ENCODE peak calls at places on chromosomes 3 and 15, in seven cellular contexts. X is body of pancreas, D is A549, M is erythroblast, H is lower leg skin, Y is endothelial cell of umbilical vein, I is breast epithelium. U is an unnamed sample.

GRCh38 chr3:194573680-194574437 is 59.4 kb downstream of the TMEM44 start:
- DNase-seq in X (peak), M (peak), H (no peak), I (no peak), Y (peak), D (peak), U (no peak)

GRCh38 chr3:94936023-94936580 is 873.2 kb downstream of the NSUN3 start:
- DNase-seq in H (no peak), D (no peak), M (no peak), X (no peak), I (no peak), Y (no peak), U (no peak)

GRCh38 chr15:48385031-48385430 is 53.8 kb downstream of the DUT start:
- DNase-seq in X (no peak), I (no peak), Y (no peak), H (no peak), D (no peak), M (no peak), U (no peak)

GRCh38 chr3:193165431-193166120 is 75.4 kb upstream of the PLAAT1 start:
- DNase-seq in I (no peak), Y (no peak), X (no peak), M (no peak), D (no peak), H (no peak), U (no peak)

GRCh38 chr3:56930706-56931105 is 129.0 kb upstream of the ARHGEF3 start:
- DNase-seq in M (no peak), Y (peak), I (no peak), D (no peak), H (no peak), X (no peak), U (no peak)

GRCh38 chr3:128549283-128550112 is 56.5 kb upstream of the GATA2 start:
- DNase-seq in D (no peak), X (no peak), M (peak), H (no peak), Y (peak), I (peak), U (no peak)

GRCh38 chr3:177673105-177673804 is 476.0 kb upstream of the TBL1XR1 start:
- DNase-seq in H (no peak), Y (peak), M (peak), I (no peak), X (no peak), D (peak), U (no peak)

GRCh38 chr3:183253961-183254815 is 1.1 kb downstream of the B3GNT5 start:
- DNase-seq in I (no peak), M (peak), Y (peak), H (no peak), D (peak), X (peak), U (no peak)

GRCh38 chr15:81480645-81481053 is 106.6 kb upstream of the TMC3 start:
- DNase-seq in M (peak), D (peak), I (no peak), X (no peak), H (peak), Y (peak), U (no peak)

GRCh38 chr15:42800731-42801474 is 64.0 kb upstream of the CDAN1 start:
- DNase-seq in I (no peak), D (peak), M (peak), H (no peak), Y (no peak), X (peak), U (no peak)

GRCh38 chr3:16513141-16514020 is at the start of gene RFTN1:
- DNase-seq in Y (peak), D (no peak), I (no peak), M (peak), H (peak), X (peak), U (no peak)

GRCh38 chr3:88589131-88589530 is 439.4 kb downstream of the C3orf38 start:
- DNase-seq in D (no peak), H (no peak), Y (no peak), M (no peak), X (no peak), I (no peak), U (no peak)

GRCh38 chr15:101201411-101202174 is 50.3 kb downstream of the CHSY1 start:
- DNase-seq in D (peak), Y (peak), X (peak), H (peak), M (no peak), I (peak), U (peak)

GRCh38 chr3:46024131-46024530 is 3.2 kb downstream of the XCR1 start:
- DNase-seq in H (no peak), Y (no peak), X (no peak), M (no peak), I (no peak), D (no peak), U (no peak)

GRCh38 chr3:180048108-180048507 is 11.4 kb upstream of the PEX5L start:
- DNase-seq in I (no peak), M (no peak), H (no peak), Y (no peak), X (no peak), D (no peak), U (no peak)

GRCh38 chr3:31532587-31533168 is at the start of gene STT3B:
- DNase-seq in I (no peak), H (no peak), M (peak), D (peak), Y (no peak), X (peak), U (no peak)

GRCh38 chr3:61903931-61904657 is 342.7 kb downstream of the PTPRG start:
- DNase-seq in I (no peak), M (no peak), X (peak), Y (peak), H (peak), D (no peak), U (no peak)

GRCh38 chr15:51334011-51334426 is 4.4 kb downstream of the CYP19A1 start:
- DNase-seq in X (no peak), I (no peak), H (no peak), Y (peak), M (no peak), D (no peak), U (no peak)

GRCh38 chr3:74067296-74067695 is 442.6 kb upstream of the PDZRN3 start:
- DNase-seq in X (peak), I (no peak), D (no peak), H (no peak), M (no peak), Y (no peak), U (no peak)

GRCh38 chr3:138219255-138219654 is 32.2 kb downstream of the ARMC8 start:
- DNase-seq in H (no peak), D (no peak), Y (peak), M (no peak), I (no peak), X (no peak), U (no peak)

GRCh38 chr3:197487911-197488391 is 67.8 kb downstream of the BDH1 start:
- DNase-seq in X (peak), M (no peak), Y (peak), D (peak), H (no peak), I (peak), U (no peak)

GRCh38 chr3:145952541-145952940 is 208.4 kb downstream of the PLOD2 start:
- DNase-seq in M (no peak), Y (peak), X (no peak), H (no peak), I (no peak), D (no peak), U (no peak)

GRCh38 chr3:184354121-184354728 is 7.2 kb downstream of the CLCN2 start:
- DNase-seq in H (no peak), X (peak), I (no peak), Y (peak), D (peak), M (peak), U (no peak)

GRCh38 chr3:73094127-73094526 is 32.7 kb downstream of the EBLN2 start:
- DNase-seq in I (no peak), M (no peak), Y (peak), H (no peak), X (no peak), D (peak), U (no peak)

GRCh38 chr3:180594631-180595348 is 7.2 kb upstream of the TTC14 start:
- DNase-seq in H (no peak), X (no peak), I (no peak), Y (peak), M (peak), D (peak), U (no peak)

GRCh38 chr15:31435891-31436628 is 109.4 kb downstream of the KLF13 start:
- DNase-seq in M (peak), H (peak), D (no peak), I (no peak), X (no peak), Y (no peak), U (peak)

GRCh38 chr3:59750391-59750790 is 700.6 kb upstream of the CFAP20DC start:
- DNase-seq in H (no peak), Y (no peak), M (no peak), I (no peak), D (no peak), X (no peak), U (no peak)

GRCh38 chr3:56862352-56863062 is 60.8 kb upstream of the ARHGEF3 start:
- DNase-seq in X (no peak), H (no peak), M (no peak), I (no peak), D (no peak), Y (peak), U (no peak)

GRCh38 chr3:178982138-178982537 is 89.5 kb downstream of the ZMAT3 start:
- DNase-seq in X (no peak), H (no peak), I (no peak), Y (no peak), M (peak), D (no peak), U (no peak)

GRCh38 chr3:166372571-166373106 is 535.4 kb upstream of the BCHE start:
- DNase-seq in I (no peak), H (no peak), D (no peak), Y (no peak), X (no peak), M (no peak), U (no peak)

GRCh38 chr3:53043738-53044137 is 2.1 kb downstream of the SFMBT1 start:
- DNase-seq in D (no peak), Y (no peak), H (no peak), X (no peak), M (no peak), I (no peak), U (no peak)

GRCh38 chr3:53045784-53046170 is at the start of gene SFMBT1:
- DNase-seq in I (no peak), X (peak), H (peak), M (peak), Y (peak), D (peak), U (no peak)

GRCh38 chr3:53045107-53045783 is 628 bp downstream of the SFMBT1 start:
- DNase-seq in X (peak), I (no peak), H (no peak), D (peak), M (peak), Y (no peak), U (no peak)

GRCh38 chr3:53044371-53045106 is 1.3 kb downstream of the SFMBT1 start:
- DNase-seq in Y (peak), I (no peak), X (no peak), M (peak), D (peak), H (no peak), U (no peak)

GRCh38 chr3:53046171-53047170 is 598 bp upstream of the SFMBT1 start:
- DNase-seq in H (peak), X (peak), I (peak), D (peak), M (peak), Y (peak), U (no peak)
- TF ChIP-seq POLR2A in H (no peak), X (no peak), I (no peak), D (no peak), M (peak), Y (no peak), U (no peak)

DNA sequence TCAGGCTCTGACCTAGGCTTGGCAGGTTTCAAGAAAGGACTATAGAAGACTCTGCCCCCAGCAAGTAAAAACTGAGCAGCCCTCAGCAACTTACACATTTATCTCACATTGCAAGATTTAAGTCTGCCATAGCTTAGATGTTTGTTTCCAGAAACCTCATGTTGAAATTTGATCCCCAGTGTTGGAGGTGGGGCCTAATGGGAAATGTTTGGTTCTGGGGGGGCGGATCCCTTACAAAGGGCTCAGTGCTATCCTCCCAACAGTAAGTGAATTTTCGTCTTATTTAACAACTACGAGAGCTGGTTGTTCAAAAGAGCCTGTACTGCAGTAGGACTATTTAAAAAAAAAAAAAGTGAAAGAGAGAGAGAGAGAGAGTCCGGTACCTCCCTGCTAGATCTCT is 125.2 kb upstream of the PROK2 start:
- DNase-seq in I (no peak), X (no peak), Y (no peak), D (no peak), M (no peak), H (no peak), U (no peak)
- TF ChIP-seq POLR2A in I (no peak), X (no peak), Y (no peak), D (no peak), M (no peak), H (no peak), U (no peak)

GRCh38 chr3:52280046-52280445 is 1.6 kb upstream of the WDR82 start:
- DNase-seq in M (peak), I (no peak), D (no peak), H (no peak), X (no peak), Y (peak), U (no peak)

GRCh38 chr3:52278510-52279069 is at the start of gene WDR82:
- DNase-seq in I (peak), X (peak), M (peak), Y (peak), D (peak), H (peak), U (no peak)

GRCh38 chr3:52277972-52278509 is 408 bp downstream of the WDR82 start:
- DNase-seq in H (peak), I (no peak), M (peak), X (no peak), D (peak), Y (peak), U (no peak)

GRCh38 chr3:52272831-52273230 is 5.6 kb downstream of the WDR82 start:
- DNase-seq in H (no peak), Y (no peak), X (no peak), I (no peak), D (no peak), M (no peak), U (no peak)

DNA sequence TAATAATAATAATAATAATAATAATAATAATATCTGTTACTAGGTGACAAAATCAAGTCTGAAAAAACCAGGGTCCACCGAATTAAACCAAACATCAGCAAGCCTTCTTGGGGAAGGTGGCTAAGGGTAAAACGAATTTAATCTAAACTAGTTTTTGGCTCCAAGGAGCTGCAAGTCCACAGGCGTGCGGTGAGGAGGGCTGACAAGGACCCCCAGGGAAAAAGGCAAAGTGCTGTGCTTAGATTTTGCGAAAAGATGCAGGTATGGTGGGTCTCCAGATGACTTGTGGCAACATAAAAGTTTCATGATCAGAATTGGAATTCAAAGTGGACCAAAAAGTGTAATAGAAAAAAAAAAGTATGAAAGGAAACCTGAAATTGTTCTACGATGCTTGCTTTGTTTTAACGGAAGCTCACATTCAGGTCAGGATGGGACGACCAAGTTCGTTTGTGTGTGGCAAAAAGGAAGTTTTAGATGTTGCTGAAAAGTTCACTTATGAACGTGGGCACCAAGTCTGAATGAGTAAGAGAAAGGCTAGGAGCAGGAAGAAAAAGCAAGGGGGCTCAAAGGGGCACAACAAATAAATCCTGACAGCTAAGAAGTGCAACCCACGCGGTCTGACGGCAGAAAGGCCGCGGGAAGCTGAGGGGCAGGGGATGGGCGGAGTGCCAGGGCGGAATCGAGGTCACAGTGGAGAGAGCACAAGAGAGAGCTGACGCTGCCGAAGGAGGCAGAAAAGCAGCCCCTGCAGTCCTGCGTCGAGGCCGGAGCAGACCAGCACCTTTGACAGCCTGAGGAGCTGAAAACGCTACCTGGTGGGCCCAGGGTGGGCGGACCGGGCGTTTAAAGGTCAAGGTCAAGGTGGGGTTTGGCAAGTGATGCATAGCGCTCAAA is 1.1 kb downstream of the WDR82 start:
- DNase-seq in D (peak), M (peak), X (peak), I (peak), Y (peak), H (peak), U (no peak)
- TF ChIP-seq POLR2A in D (peak), M (peak), X (peak), I (no peak), Y (peak), H (no peak), U (no peak)

GRCh38 chr3:3177861-3178497 is 1.5 kb downstream of the CRBN start:
- DNase-seq in D (no peak), M (peak), X (no peak), I (no peak), Y (peak), H (no peak), U (no peak)

GRCh38 chr3:3184876-3185275 is 5.4 kb upstream of the CRBN start:
- DNase-seq in H (no peak), I (no peak), D (no peak), X (no peak), M (no peak), Y (no peak), U (no peak)

GRCh38 chr3:3180421-3180820 is 930 bp upstream of the CRBN start:
- DNase-seq in I (no peak), Y (no peak), X (no peak), H (no peak), D (no peak), M (no peak), U (no peak)

GRCh38 chr3:3178498-3179328 is 778 bp downstream of the CRBN start:
- DNase-seq in X (no peak), Y (no peak), I (no peak), M (peak), D (no peak), H (no peak), U (no peak)

DNA sequence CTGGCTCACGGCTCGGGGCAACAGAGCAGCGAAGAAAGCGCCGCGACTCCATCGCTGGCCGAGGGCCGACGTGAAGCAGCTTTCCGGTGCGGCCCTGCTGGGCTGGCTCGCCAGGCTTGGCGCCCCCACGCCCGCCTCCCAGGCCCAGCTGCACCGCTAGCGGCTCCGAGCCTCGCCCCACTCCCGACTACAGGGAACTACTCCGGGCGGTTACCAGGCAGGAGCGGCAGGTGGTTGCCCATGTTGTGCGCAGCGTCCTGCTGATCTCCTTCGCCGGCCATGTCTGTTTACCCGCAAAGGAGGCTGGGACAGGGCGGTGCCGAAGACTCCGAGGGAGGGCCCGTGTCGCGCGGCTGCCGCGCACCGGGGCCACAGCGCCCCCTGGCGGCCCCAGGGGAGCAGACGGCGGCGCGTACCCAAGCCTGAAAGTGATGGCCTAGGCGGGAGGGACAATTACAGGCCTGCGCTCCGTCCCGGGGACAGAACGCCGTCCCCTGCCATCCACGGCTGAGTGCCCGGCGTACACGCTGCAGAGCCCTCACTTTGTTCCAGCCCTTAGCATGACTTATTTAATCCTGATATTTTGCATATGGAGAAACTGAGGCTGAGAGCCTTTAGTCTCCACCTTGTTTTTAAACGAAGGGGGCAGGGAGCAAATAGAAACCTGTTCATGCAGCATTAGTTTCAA is at the start of gene CRBN:
- DNase-seq in I (peak), H (peak), X (peak), Y (peak), M (peak), D (peak), U (no peak)
- TF ChIP-seq POLR2A in I (peak), H (no peak), X (peak), Y (peak), M (peak), D (peak), U (no peak)

GRCh38 chr3:119492810-119493209 is 5.5 kb upstream of the TIMMDC1 start:
- DNase-seq in M (no peak), H (no peak), I (no peak), D (no peak), X (no peak), Y (no peak), U (no peak)

GRCh38 chr3:119500265-119500664 is 1.9 kb downstream of the TIMMDC1 start:
- DNase-seq in X (no peak), M (no peak), I (no peak), Y (peak), D (no peak), H (no peak), U (no peak)

GRCh38 chr3:119497824-119498187 is 541 bp upstream of the TIMMDC1 start:
- DNase-seq in X (peak), D (peak), M (peak), I (no peak), Y (peak), H (peak), U (no peak)

GRCh38 chr3:119494597-119494996 is 3.8 kb upstream of the TIMMDC1 start:
- DNase-seq in D (no peak), H (no peak), Y (no peak), X (no peak), I (no peak), M (no peak), U (no peak)

DNA sequence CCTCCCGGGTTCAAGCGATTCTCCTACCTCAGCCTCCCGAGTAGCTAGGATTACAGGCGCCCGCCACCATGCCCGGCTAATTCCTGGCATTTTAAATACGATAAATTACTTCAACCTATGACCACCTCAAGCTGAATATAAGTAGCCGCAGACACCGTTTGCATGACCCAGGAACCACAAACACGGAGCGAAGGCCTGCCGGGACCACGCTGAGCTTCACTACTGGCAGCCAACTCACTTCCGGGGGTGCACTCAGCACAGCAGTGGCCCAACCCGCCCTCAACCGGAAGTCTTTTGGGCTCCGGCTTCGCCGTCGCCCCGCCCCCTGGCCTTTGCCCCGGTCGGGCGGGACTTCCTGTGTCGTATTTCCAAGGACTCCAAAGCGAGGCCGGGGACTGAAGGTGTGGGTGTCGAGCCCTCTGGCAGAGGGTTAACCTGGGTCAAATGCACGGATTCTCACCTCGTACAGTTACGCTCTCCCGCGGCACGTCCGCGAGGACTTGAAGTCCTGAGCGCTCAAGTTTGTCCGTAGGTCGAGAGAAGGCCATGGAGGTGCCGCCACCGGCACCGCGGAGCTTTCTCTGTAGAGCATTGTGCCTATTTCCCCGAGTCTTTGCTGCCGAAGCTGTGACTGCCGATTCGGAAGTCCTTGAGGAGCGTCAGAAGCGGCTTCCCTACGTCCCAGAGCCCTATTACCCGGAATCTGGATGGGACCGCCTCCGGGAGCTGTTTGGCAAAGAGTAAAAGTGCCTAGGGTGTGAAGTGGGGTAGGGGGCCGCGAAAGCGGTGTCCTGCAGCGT is at the start of gene TIMMDC1:
- DNase-seq in M (peak), X (peak), I (peak), Y (peak), H (peak), D (peak), U (peak)
- TF ChIP-seq POLR2A in M (peak), X (peak), I (no peak), Y (peak), H (no peak), D (peak), U (no peak)